ENCODE peak calls at places on chromosomes 1 and 21, in four cellular contexts. V is GM12891, S is K562, T is GM12878. R is an unnamed sample.

GRCh38 chr1:63795455-63795854 is 21.6 kb downstream of the ROR1 start:
- DNase-seq in V (no peak), S (no peak), T (no peak), R (no peak)

GRCh38 chr21:16588433-16588860 is 858.7 kb downstream of the USP25 start:
- DNase-seq in V (no peak), S (no peak), T (no peak), R (no peak)

GRCh38 chr1:167052389-167052788 is 37.8 kb downstream of the GPA33 start:
- DNase-seq in V (no peak), S (peak; percentile 60), T (no peak), R (no peak)

GRCh38 chr1:107669996-107670395 is 295.0 kb downstream of the VAV3 start:
- DNase-seq in V (no peak), S (no peak), T (no peak), R (no peak)

GRCh38 chr1:87927391-87928073 is 598.9 kb downstream of the LMO4 start:
- DNase-seq in V (no peak), S (no peak), T (no peak), R (no peak)

GRCh38 chr1:27297903-27298302 is 24.1 kb upstream of the TMEM222 start:
- DNase-seq in V (no peak), S (no peak), T (no peak), R (no peak)

GRCh38 chr1:94550800-94551241 is 9.3 kb upstream of the F3 start:
- DNase-seq in V (no peak), S (no peak), T (no peak), R (no peak)

GRCh38 chr1:109149874-109150601 is 36.1 kb downstream of the ELAPOR1 start:
- DNase-seq in V (no peak), S (no peak), T (no peak), R (no peak)

GRCh38 chr1:37763791-37764741 is 854 bp downstream of the EPHA10 start:
- DNase-seq in V (peak; percentile 57), S (peak; percentile 77), T (no peak), R (peak; percentile 46)

GRCh38 chr1:69520326-69520725 is 47.4 kb upstream of the LRRC7 start:
- DNase-seq in V (no peak), S (peak; percentile 22), T (no peak), R (no peak)

GRCh38 chr1:93142161-93142560 is 38.1 kb downstream of the TMED5 start:
- DNase-seq in V (no peak), S (no peak), T (no peak), R (no peak)

GRCh38 chr1:54464031-54464476 is 57.9 kb upstream of the SSBP3 start:
- DNase-seq in V (no peak), S (no peak), T (no peak), R (peak; percentile 34)

GRCh38 chr1:70353641-70354331 is 736 bp downstream of the ANKRD13C start:
- DNase-seq in V (peak; percentile 23), S (peak; percentile 35), T (peak; percentile 13), R (peak; percentile 3)

GRCh38 chr1:245401881-245402598 is 247.3 kb downstream of the KIF26B start:
- DNase-seq in V (no peak), S (no peak), T (no peak), R (no peak)

GRCh38 chr1:26538480-26539412 is 9.2 kb downstream of the RPS6KA1 start:
- DNase-seq in V (no peak), S (peak; percentile 77), T (no peak), R (peak; percentile 62)

GRCh38 chr1:218573871-218574270 is 228.7 kb downstream of the TGFB2 start:
- DNase-seq in V (no peak), S (no peak), T (no peak), R (no peak)

GRCh38 chr1:211632808-211633522 is 42.5 kb downstream of the NEK2 start:
- DNase-seq in V (no peak), S (no peak), T (no peak), R (no peak)

GRCh38 chr1:232630047-232630893 is at the start of gene SIPA1L2:
- DNase-seq in V (peak; percentile 99), S (peak; percentile 9), T (peak; percentile 8), R (peak; percentile 75)

GRCh38 chr1:232627645-232628334 is 2.1 kb downstream of the SIPA1L2 start:
- DNase-seq in V (no peak), S (no peak), T (no peak), R (no peak)

GRCh38 chr1:232630894-232631195 is 912 bp upstream of the SIPA1L2 start:
- DNase-seq in V (no peak), S (no peak), T (no peak), R (no peak)

GRCh38 chr1:232628335-232629214 is 1.4 kb downstream of the SIPA1L2 start:
- DNase-seq in V (no peak), S (no peak), T (no peak), R (no peak)

DNA sequence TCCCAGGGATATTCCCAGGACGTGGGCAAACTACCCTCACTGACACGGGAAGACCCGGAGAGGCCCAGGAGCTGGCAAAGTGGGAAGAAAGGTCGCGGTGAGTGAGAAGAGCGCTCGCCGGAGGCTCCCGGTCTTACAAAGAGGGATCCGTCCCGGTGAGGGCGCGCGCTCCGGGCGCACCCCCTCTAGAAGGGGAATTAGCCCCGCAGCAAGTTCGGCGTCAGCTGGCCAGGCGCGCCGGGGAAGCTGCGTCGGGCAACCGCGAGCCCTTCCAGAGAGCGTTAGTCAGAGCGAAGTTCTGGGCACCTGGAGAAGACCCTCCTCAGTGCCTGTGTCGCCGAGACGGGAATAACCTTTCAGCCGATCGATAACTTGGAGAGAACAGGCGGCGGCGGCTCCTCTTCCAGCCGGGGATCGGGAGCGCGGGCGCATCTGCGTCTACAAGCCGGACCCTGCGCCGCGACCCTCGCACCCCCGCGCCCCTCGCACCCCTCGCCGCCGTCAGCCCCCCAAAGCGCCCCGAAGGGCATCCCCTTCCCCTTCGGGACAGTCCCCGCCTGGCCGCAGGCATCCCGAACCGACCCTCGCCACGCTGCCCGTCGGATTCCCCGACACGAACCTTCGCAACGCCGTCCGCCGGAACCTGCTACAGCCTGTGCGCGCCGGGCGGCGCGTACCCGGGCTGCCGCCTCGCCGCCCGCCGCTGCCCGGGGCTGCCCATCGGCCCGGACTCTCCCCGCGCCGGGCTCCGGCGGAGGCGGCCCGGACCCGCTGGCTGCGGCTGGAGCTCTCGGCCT is 485 bp downstream of the SIPA1L2 start:
- DNase-seq in V (no peak), S (no peak), T (no peak), R (no peak)
- TF ChIP-seq SPI1 in V (no peak), S (no peak), T (no peak), R (no peak)

DNA sequence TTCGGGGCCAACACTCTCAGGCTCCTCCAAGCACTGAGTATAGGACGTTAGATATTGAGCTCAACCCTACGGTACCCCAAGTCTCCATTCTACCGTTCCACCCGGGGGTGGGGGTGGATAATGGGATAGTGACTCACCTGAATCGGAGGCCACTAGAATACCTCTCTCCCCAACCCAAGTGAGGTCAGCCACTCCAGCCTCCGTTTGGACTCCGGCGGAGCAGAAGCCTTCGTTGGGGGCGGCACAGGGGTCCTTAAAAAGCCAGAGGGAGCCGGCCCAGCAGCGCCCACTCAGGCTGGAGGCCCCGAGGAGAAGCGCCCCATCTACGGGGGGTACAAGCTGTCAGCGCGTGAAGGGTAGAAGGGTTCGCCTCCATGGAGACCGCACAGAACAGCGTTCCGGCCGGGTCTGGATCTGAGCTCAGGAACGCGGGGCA is 556 bp downstream of the WDR77 start:
- DNase-seq in V (no peak), S (peak; percentile 56), T (no peak), R (no peak)
- TF ChIP-seq SPI1 in V (no peak), S (no peak), T (no peak), R (no peak)

GRCh38 chr1:48021792-48022191 is 24.6 kb upstream of the TRABD2B start:
- DNase-seq in V (no peak), S (no peak), T (no peak), R (no peak)

GRCh38 chr1:48016526-48016925 is 19.3 kb upstream of the TRABD2B start:
- DNase-seq in V (no peak), S (no peak), T (no peak), R (no peak)

GRCh38 chr1:48019714-48020315 is 22.6 kb upstream of the TRABD2B start:
- DNase-seq in V (no peak), S (no peak), T (no peak), R (no peak)

GRCh38 chr1:48018799-48019198 is 21.6 kb upstream of the TRABD2B start:
- DNase-seq in V (no peak), S (no peak), T (no peak), R (no peak)

DNA sequence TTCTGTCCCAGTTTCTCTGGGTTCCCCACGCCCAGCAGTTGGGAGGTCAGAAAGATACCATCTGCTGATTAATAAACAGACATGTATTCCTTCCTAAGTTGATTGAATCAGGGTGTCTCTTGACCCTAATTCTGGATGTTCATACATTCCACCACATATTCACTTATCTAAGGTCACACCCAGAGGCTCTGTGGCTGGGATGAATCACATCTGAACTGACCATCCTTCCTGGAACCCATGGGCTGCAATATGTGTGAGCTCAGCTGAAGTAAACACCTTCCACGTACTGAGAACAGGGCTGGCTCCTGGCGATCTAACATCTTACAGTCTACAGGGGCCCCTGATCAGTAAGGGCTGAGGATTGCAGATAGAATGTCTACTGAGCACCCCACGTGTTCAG is 20.5 kb upstream of the TRABD2B start:
- DNase-seq in V (no peak), S (no peak), T (no peak), R (no peak)
- TF ChIP-seq SPI1 in V (no peak), S (no peak), T (no peak), R (no peak)

DNA sequence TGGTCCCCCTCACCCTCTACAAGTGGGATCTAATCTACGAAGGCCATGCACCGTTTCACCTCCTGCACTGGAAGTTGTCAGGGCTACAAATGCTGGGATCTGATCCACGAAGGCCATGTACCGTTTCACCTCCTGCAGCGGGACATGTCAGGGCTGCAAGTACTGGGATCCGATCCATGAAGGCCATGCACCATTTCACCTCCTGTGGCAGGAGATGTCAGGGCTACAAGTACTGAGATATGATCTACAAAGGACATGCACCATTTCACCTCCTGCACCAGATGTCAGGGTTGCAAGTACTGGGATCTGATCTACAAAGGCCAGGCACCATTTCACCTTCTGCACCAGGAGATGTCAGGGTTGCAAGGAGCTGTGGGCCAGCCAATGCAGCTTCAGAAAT is 7.0 kb downstream of the ALDH4A1 start:
- DNase-seq in V (no peak), S (no peak), T (no peak), R (no peak)
- TF ChIP-seq SPI1 in V (no peak), S (no peak), T (no peak), R (no peak)

DNA sequence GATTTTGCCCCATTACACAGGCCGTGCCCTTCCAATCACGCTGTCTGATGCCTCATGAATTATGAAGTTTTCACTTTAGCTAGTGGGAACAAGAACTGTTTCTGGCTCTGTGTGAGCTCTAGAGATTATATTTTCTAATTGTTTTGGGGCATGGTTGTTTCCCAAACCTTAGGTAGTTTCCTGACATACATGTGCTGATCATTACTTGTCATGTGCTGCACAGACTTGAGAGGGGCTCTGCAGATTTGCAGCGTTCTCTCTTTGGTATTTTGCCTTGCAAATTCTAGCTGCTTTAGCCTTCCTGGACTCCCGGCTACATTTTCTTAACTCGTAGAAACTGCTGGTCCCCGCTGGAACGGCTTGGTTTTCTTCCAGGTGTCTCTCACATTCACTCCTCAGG is 142.1 kb upstream of the IVNS1ABP start:
- DNase-seq in V (no peak), S (no peak), T (no peak), R (no peak)
- TF ChIP-seq SPI1 in V (no peak), S (no peak), T (no peak), R (no peak)

GRCh38 chr1:22494144-22494543 is 42.5 kb downstream of the ZBTB40 start:
- DNase-seq in V (no peak), S (no peak), T (no peak), R (peak; percentile 69)
- TF ChIP-seq SPI1 in V (no peak), S (no peak), T (no peak), R (peak; percentile 12)

R was measured in HL-60.